ENCODE peak calls at places on chromosomes 11 and 22, in six cellular contexts. One of them, this sample, is unnamed.

GRCh38 chr22:27258773-27259172 is 542.8 kb downstream of the MN1 start:
- DNase-seq in uterus: no peak
- DNase-seq in A549: no peak
- DNase-seq in WTC11: no peak
- DNase-seq in PC-3: no peak
- DNase-seq in lung: no peak
- DNase-seq in this sample: no peak

GRCh38 chr11:94193288-94193687 is 64.6 kb downstream of the PANX1 start:
- DNase-seq in uterus: no peak
- DNase-seq in A549: peak; percentile 49
- DNase-seq in WTC11: no peak
- DNase-seq in PC-3: peak; percentile 97
- DNase-seq in lung: no peak
- DNase-seq in this sample: no peak

GRCh38 chr22:48101704-48102103 is 1339.3 kb downstream of the TBC1D22A start:
- DNase-seq in uterus: no peak
- DNase-seq in A549: no peak
- DNase-seq in WTC11: no peak
- DNase-seq in PC-3: no peak
- DNase-seq in lung: no peak
- DNase-seq in this sample: peak; percentile 62

GRCh38 chr22:38618682-38619081 is 37.5 kb downstream of the FAM227A start:
- DNase-seq in uterus: no peak
- DNase-seq in A549: no peak
- DNase-seq in WTC11: no peak
- DNase-seq in PC-3: no peak
- DNase-seq in lung: no peak
- DNase-seq in this sample: no peak

GRCh38 chr11:117913736-117914397 is 15.3 kb downstream of the TMPRSS13 start:
- DNase-seq in uterus: no peak
- DNase-seq in A549: no peak
- DNase-seq in WTC11: no peak
- DNase-seq in PC-3: no peak
- DNase-seq in lung: no peak
- DNase-seq in this sample: peak; percentile 26

GRCh38 chr11:57150454-57150917 is 31.3 kb upstream of the LRRC55 start:
- DNase-seq in uterus: no peak
- DNase-seq in A549: no peak
- DNase-seq in WTC11: no peak
- DNase-seq in PC-3: no peak
- DNase-seq in lung: no peak
- DNase-seq in this sample: no peak

GRCh38 chr11:13487661-13488030 is 8.2 kb downstream of the PTH start:
- DNase-seq in uterus: no peak
- DNase-seq in A549: peak; percentile 67
- DNase-seq in WTC11: peak; percentile 28
- DNase-seq in PC-3: peak; percentile 29
- DNase-seq in lung: no peak
- DNase-seq in this sample: no peak

GRCh38 chr11:73047773-73048371 is 94.2 kb downstream of the FCHSD2 start:
- DNase-seq in uterus: no peak
- DNase-seq in A549: no peak
- DNase-seq in WTC11: no peak
- DNase-seq in PC-3: peak; percentile 26
- DNase-seq in lung: no peak
- DNase-seq in this sample: no peak

GRCh38 chr11:73095613-73096012 is 46.5 kb downstream of the FCHSD2 start:
- DNase-seq in uterus: no peak
- DNase-seq in A549: no peak
- DNase-seq in WTC11: no peak
- DNase-seq in PC-3: no peak
- DNase-seq in lung: no peak
- DNase-seq in this sample: no peak

GRCh38 chr22:46730568-46731245 is 7.3 kb downstream of the CERK start:
- DNase-seq in uterus: no peak
- DNase-seq in A549: no peak
- DNase-seq in WTC11: no peak
- DNase-seq in PC-3: no peak
- DNase-seq in lung: no peak
- DNase-seq in this sample: no peak

GRCh38 chr22:27918351-27919221 is 470 bp downstream of the PITPNB start:
- DNase-seq in uterus: peak; percentile 55
- DNase-seq in A549: peak; percentile 41
- DNase-seq in WTC11: peak; percentile 53
- DNase-seq in PC-3: peak; percentile 28
- DNase-seq in lung: peak; percentile 50
- DNase-seq in this sample: peak; percentile 83

GRCh38 chr11:5197538-5197937 is 2.9 kb downstream of the OR51V1 start:
- DNase-seq in uterus: no peak
- DNase-seq in A549: no peak
- DNase-seq in WTC11: no peak
- DNase-seq in PC-3: no peak
- DNase-seq in lung: no peak
- DNase-seq in this sample: no peak

GRCh38 chr11:124784051-124784450 is 16.2 kb downstream of the MSANTD2 start:
- DNase-seq in uterus: no peak
- DNase-seq in A549: no peak
- DNase-seq in WTC11: no peak
- DNase-seq in PC-3: no peak
- DNase-seq in lung: no peak
- DNase-seq in this sample: no peak

GRCh38 chr11:1473011-1473628 is 13.5 kb downstream of the MOB2 start:
- DNase-seq in uterus: peak; percentile 8
- DNase-seq in A549: no peak
- DNase-seq in WTC11: no peak
- DNase-seq in PC-3: no peak
- DNase-seq in lung: no peak
- DNase-seq in this sample: no peak

GRCh38 chr11:77879218-77879617 is 58.3 kb downstream of the AAMDC start:
- DNase-seq in uterus: peak; percentile 57
- DNase-seq in A549: no peak
- DNase-seq in WTC11: no peak
- DNase-seq in PC-3: no peak
- DNase-seq in lung: no peak
- DNase-seq in this sample: no peak

GRCh38 chr22:45538284-45538683 is 35.6 kb downstream of the FBLN1 start:
- DNase-seq in uterus: no peak
- DNase-seq in A549: no peak
- DNase-seq in WTC11: no peak
- DNase-seq in PC-3: no peak
- DNase-seq in lung: no peak
- DNase-seq in this sample: no peak

GRCh38 chr22:35987487-35987886 is 41.1 kb downstream of the RBFOX2 start:
- DNase-seq in uterus: no peak
- DNase-seq in A549: no peak
- DNase-seq in WTC11: no peak
- DNase-seq in PC-3: no peak
- DNase-seq in lung: no peak
- DNase-seq in this sample: no peak

GRCh38 chr11:117072517-117073218 is 25.6 kb downstream of the SIK3 start:
- DNase-seq in uterus: no peak
- DNase-seq in A549: peak; percentile 87
- DNase-seq in WTC11: no peak
- DNase-seq in PC-3: peak; percentile 98
- DNase-seq in lung: no peak
- DNase-seq in this sample: no peak

GRCh38 chr11:3000032-3000961 is 8.2 kb upstream of the NAP1L4 start:
- DNase-seq in uterus: no peak
- DNase-seq in A549: no peak
- DNase-seq in WTC11: no peak
- DNase-seq in PC-3: no peak
- DNase-seq in lung: no peak
- DNase-seq in this sample: peak; percentile 72

GRCh38 chr11:95089620-95090542 is at the start of gene ENDOD1:
- DNase-seq in uterus: peak; percentile 84
- DNase-seq in A549: peak; percentile 75
- DNase-seq in WTC11: peak; percentile 82
- DNase-seq in PC-3: peak; percentile 90
- DNase-seq in lung: peak; percentile 83
- DNase-seq in this sample: peak; percentile 88

GRCh38 chr11:64604458-64605247 is 13.6 kb downstream of the SLC22A12 start:
- DNase-seq in uterus: no peak
- DNase-seq in A549: no peak
- DNase-seq in WTC11: no peak
- DNase-seq in PC-3: no peak
- DNase-seq in lung: no peak
- DNase-seq in this sample: no peak

GRCh38 chr11:576791-577610 is 731 bp downstream of the PHRF1 start:
- DNase-seq in uterus: no peak
- DNase-seq in A549: no peak
- DNase-seq in WTC11: no peak
- DNase-seq in PC-3: no peak
- DNase-seq in lung: no peak
- DNase-seq in this sample: no peak

GRCh38 chr11:57668467-57668890 is 565 bp downstream of the ZDHHC5 start:
- DNase-seq in uterus: no peak
- DNase-seq in A549: no peak
- DNase-seq in WTC11: no peak
- DNase-seq in PC-3: peak; percentile 26
- DNase-seq in lung: no peak
- DNase-seq in this sample: no peak

GRCh38 chr11:125724125-125724524 is 22.0 kb upstream of the PATE1 start:
- DNase-seq in uterus: no peak
- DNase-seq in A549: peak; percentile 30
- DNase-seq in WTC11: no peak
- DNase-seq in PC-3: peak; percentile 51
- DNase-seq in lung: no peak
- DNase-seq in this sample: no peak

GRCh38 chr22:20239063-20239950 is 28.8 kb downstream of the RTN4R start:
- DNase-seq in uterus: peak; percentile 73
- DNase-seq in A549: no peak
- DNase-seq in WTC11: no peak
- DNase-seq in PC-3: no peak
- DNase-seq in lung: no peak
- DNase-seq in this sample: no peak

GRCh38 chr11:126341760-126342161 is 13.7 kb upstream of the ST3GAL4 start:
- DNase-seq in uterus: no peak
- DNase-seq in A549: no peak
- DNase-seq in WTC11: no peak
- DNase-seq in PC-3: peak; percentile 98
- DNase-seq in lung: no peak
- DNase-seq in this sample: no peak

GRCh38 chr22:24727218-24727851 is 47.2 kb downstream of the PIWIL3 start:
- DNase-seq in uterus: no peak
- DNase-seq in A549: peak; percentile 19
- DNase-seq in WTC11: no peak
- DNase-seq in PC-3: peak; percentile 87
- DNase-seq in lung: no peak
- DNase-seq in this sample: no peak

GRCh38 chr22:31876156-31877035 is 67.9 kb upstream of the YWHAH start:
- DNase-seq in uterus: no peak
- DNase-seq in A549: no peak
- DNase-seq in WTC11: no peak
- DNase-seq in PC-3: no peak
- DNase-seq in lung: no peak
- DNase-seq in this sample: no peak

GRCh38 chr11:68313574-68314202 is 1.3 kb downstream of the LRP5 start:
- DNase-seq in uterus: no peak
- DNase-seq in A549: peak; percentile 39
- DNase-seq in WTC11: no peak
- DNase-seq in PC-3: peak; percentile 33
- DNase-seq in lung: no peak
- DNase-seq in this sample: no peak
- TF ChIP-seq CTCF in uterus: no peak
- TF ChIP-seq CTCF in A549: no peak
- TF ChIP-seq CTCF in WTC11: no peak
- TF ChIP-seq CTCF in PC-3: no peak
- TF ChIP-seq CTCF in lung: no peak
- TF ChIP-seq CTCF in this sample: no peak

DNA sequence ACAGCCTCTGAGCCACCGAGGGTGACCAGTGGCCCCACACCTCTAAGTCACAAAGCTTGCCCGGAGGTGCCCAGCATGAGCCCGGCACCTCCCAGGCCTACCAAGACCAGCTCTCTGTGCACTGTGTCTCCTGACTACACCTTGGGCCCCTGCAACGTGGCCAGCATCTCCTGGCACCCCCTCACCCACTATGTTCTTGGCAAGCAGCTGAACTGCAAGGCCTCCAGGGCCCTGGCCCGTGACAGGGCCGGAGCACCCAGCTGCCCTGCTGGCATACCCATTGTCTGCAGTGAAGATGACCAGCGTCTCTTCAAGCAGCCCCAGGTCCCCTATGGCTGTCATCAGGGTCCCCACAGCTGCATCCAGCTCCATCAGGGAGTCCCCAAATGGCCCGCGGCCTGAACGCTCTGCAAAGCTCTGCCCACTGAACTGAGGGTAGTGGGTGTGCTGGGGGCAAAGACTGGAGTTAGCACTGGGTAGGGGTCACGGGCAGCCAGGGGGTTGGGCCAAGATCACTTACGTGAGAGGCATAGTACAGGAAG is 1.6 kb downstream of the ARSA start:
- DNase-seq in uterus: no peak
- DNase-seq in A549: no peak
- DNase-seq in WTC11: no peak
- DNase-seq in PC-3: no peak
- DNase-seq in lung: no peak
- DNase-seq in this sample: no peak
- TF ChIP-seq CTCF in uterus: no peak
- TF ChIP-seq CTCF in A549: no peak
- TF ChIP-seq CTCF in WTC11: no peak
- TF ChIP-seq CTCF in PC-3: peak; percentile 0
- TF ChIP-seq CTCF in lung: no peak
- TF ChIP-seq CTCF in this sample: no peak

GRCh38 chr11:35747638-35748037 is 85.1 kb downstream of the TRIM44 start:
- DNase-seq in uterus: no peak
- DNase-seq in A549: no peak
- DNase-seq in WTC11: no peak
- DNase-seq in PC-3: no peak
- DNase-seq in lung: no peak
- DNase-seq in this sample: no peak
- TF ChIP-seq CTCF in uterus: no peak
- TF ChIP-seq CTCF in A549: no peak
- TF ChIP-seq CTCF in WTC11: no peak
- TF ChIP-seq CTCF in PC-3: no peak
- TF ChIP-seq CTCF in lung: no peak
- TF ChIP-seq CTCF in this sample: no peak

DNA sequence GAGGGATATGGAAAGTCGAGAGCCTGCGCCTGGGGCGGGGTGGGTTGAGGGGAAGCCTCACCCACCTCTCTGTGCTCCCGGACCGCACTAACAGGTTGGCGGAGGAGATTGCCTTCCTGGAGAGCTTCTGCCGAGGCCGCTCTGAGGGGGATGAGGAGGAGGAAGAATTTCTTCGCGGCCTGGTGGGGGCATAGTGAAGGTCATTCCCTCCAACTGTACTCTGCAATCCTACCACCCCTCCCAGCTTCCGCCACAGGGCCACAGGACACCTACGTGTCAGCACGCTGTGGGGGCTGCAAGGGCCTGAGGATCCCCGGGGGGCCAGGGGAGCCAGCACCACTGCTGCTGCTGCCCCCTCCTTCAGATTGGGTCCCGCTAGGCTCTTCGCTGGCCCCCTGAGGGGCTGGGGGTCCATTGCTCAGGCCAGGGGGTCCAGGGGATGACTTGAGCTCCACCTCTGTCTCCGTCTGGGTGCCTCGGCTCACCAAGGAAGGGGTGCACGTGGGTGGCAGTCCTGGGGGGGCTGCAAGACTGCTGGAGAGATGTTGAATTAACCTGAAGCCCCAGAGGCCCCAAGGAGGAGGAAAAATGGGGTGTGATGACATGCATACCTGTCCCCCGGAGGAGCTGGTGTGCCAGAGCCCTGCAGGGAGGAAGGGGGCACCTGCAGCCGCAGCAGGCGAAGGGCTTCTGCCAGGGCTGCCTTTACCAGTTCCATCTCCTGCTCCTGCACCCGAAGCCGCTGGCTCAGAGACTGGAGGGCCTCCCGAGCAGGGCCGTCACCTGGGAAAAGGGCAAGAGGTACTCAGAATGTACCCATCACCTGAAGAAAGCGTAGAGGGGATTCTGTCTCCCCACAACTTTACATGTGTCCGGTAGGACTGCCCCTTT is 1.5 kb downstream of the EML3 start:
- DNase-seq in uterus: no peak
- DNase-seq in A549: no peak
- DNase-seq in WTC11: no peak
- DNase-seq in PC-3: no peak
- DNase-seq in lung: no peak
- DNase-seq in this sample: no peak
- TF ChIP-seq CTCF in uterus: no peak
- TF ChIP-seq CTCF in A549: no peak
- TF ChIP-seq CTCF in WTC11: no peak
- TF ChIP-seq CTCF in PC-3: no peak
- TF ChIP-seq CTCF in lung: no peak
- TF ChIP-seq CTCF in this sample: no peak

This sample was measured in coronary artery.